ENCODE peak calls at places on chromosome 18, in eight cellular contexts. L is neural progenitor cell; O is HTR-8/SVneo; E is stimulated activated CD4-positive, alpha-beta T cell treated with anti-CD3 and anti-CD28 coated beads, TNF-alpha, amount 100 ng/mL, for 1 hour; W is NCI-H2171 treated with DMSO at 0.1 percent for 48 hours; I is uterus; Y is ELR; T is HEK293T. S is an unnamed sample.

GRCh38 chr18:62187543-62188378 is 706 bp downstream of the RELCH start:
- DNase-seq in L (peak), O (no peak), E (no peak), W (peak), I (no peak), Y (peak), T (peak), S (peak)

GRCh38 chr18:50961974-50962373 is 5.9 kb upstream of the ELAC1 start:
- DNase-seq in L (no peak), O (no peak), E (no peak), W (no peak), I (no peak), Y (peak), T (no peak), S (no peak)

GRCh38 chr18:11751305-11752115 is 62.4 kb downstream of the GNAL start:
- DNase-seq in L (peak), O (no peak), E (no peak), W (no peak), I (no peak), Y (no peak), T (no peak), S (no peak)

GRCh38 chr18:32674491-32674890 is 98.3 kb downstream of the KLHL14 start:
- DNase-seq in L (peak), O (no peak), E (no peak), W (peak), I (no peak), Y (no peak), T (peak), S (no peak)

GRCh38 chr18:37467002-37467401 is 98.6 kb downstream of the CELF4 start:
- DNase-seq in L (no peak), O (no peak), E (no peak), W (no peak), I (no peak), Y (no peak), T (no peak), S (no peak)

GRCh38 chr18:995641-996040 is 91.0 kb downstream of the ADCYAP1 start:
- DNase-seq in L (no peak), O (peak), E (no peak), W (no peak), I (no peak), Y (peak), T (no peak), S (peak)

GRCh38 chr18:54127759-54128378 is 96.6 kb downstream of the MBD2 start:
- DNase-seq in L (peak), O (peak), E (no peak), W (peak), I (no peak), Y (peak), T (peak), S (peak)

GRCh38 chr18:34494359-34494696 is 215.8 kb upstream of the DTNA start:
- DNase-seq in L (peak), O (no peak), E (no peak), W (no peak), I (no peak), Y (no peak), T (peak), S (no peak)

GRCh38 chr18:14971461-14972185 is 223.7 kb downstream of the ANKRD30B start:
- DNase-seq in L (no peak), O (peak), E (no peak), W (peak), I (no peak), Y (no peak), T (no peak), S (no peak)

GRCh38 chr18:74388227-74388626 is 68.9 kb downstream of the DIPK1C start:
- DNase-seq in L (no peak), O (no peak), E (no peak), W (no peak), I (no peak), Y (no peak), T (no peak), S (no peak)

GRCh38 chr18:78809845-78810244 is 169.8 kb upstream of the SALL3 start:
- DNase-seq in L (no peak), O (no peak), E (no peak), W (no peak), I (no peak), Y (no peak), T (no peak), S (no peak)

GRCh38 chr18:45212186-45213039 is 402.9 kb upstream of the SLC14A2 start:
- DNase-seq in L (peak), O (peak), E (peak), W (peak), I (peak), Y (peak), T (peak), S (peak)

GRCh38 chr18:78913830-78914585 is 65.6 kb upstream of the SALL3 start:
- DNase-seq in L (no peak), O (no peak), E (no peak), W (no peak), I (no peak), Y (no peak), T (no peak), S (no peak)

GRCh38 chr18:34624551-34624950 is 85.5 kb upstream of the DTNA start:
- DNase-seq in L (no peak), O (no peak), E (no peak), W (no peak), I (no peak), Y (no peak), T (no peak), S (no peak)

GRCh38 chr18:23131693-23132319 is 3.5 kb upstream of the CABLES1 start:
- DNase-seq in L (peak), O (no peak), E (no peak), W (peak), I (peak), Y (peak), T (peak), S (peak)

GRCh38 chr18:8283901-8284585 is 325.2 kb upstream of the RAB12 start:
- DNase-seq in L (no peak), O (no peak), E (no peak), W (peak), I (no peak), Y (peak), T (no peak), S (no peak)

GRCh38 chr18:13366977-13367892 is 148.7 kb downstream of the LDLRAD4 start:
- DNase-seq in L (no peak), O (no peak), E (no peak), W (no peak), I (no peak), Y (no peak), T (no peak), S (no peak)

GRCh38 chr18:65755616-65756015 is 4.8 kb downstream of the CDH7 start:
- DNase-seq in L (no peak), O (no peak), E (no peak), W (no peak), I (no peak), Y (no peak), T (no peak), S (no peak)

GRCh38 chr18:6785001-6785400 is 55.5 kb downstream of the ARHGAP28 start:
- DNase-seq in L (no peak), O (peak), E (no peak), W (no peak), I (no peak), Y (no peak), T (no peak), S (no peak)

GRCh38 chr18:2336993-2337392 is 234.3 kb downstream of the METTL4 start:
- DNase-seq in L (no peak), O (no peak), E (no peak), W (no peak), I (no peak), Y (no peak), T (no peak), S (no peak)

GRCh38 chr18:40789286-40789685 is 1165.7 kb upstream of the PIK3C3 start:
- DNase-seq in L (no peak), O (no peak), E (no peak), W (no peak), I (no peak), Y (peak), T (no peak), S (no peak)

S was measured in MV-4-11.